ENCODE peak calls at places on chromosomes 1 and 21, in nine cellular contexts. F, A, W, O, C, M, V, S and Z are unnamed samples.

GRCh38 chr21:44455524-44456206 is 355 bp downstream of the LRRC3 start:
- DNase-seq in F (peak; percentile 81), A (peak; percentile 61), W (no peak), O (peak; percentile 78), C (peak; percentile 75), M (peak; percentile 41), V (peak; percentile 83), S (peak; percentile 80), Z (peak; percentile 14)

GRCh38 chr1:32345289-32345827 is 9.3 kb upstream of the MARCKSL1 start:
- DNase-seq in F (no peak), A (no peak), W (no peak), O (no peak), C (no peak), M (no peak), V (no peak), S (no peak), Z (peak; percentile 28)

GRCh38 chr1:29638281-29638680 is 402.0 kb downstream of the PTPRU start:
- DNase-seq in F (no peak), A (no peak), W (no peak), O (peak; percentile 13), C (no peak), M (no peak), V (no peak), S (no peak), Z (no peak)

GRCh38 chr1:184518958-184519357 is 132.1 kb downstream of the C1orf21 start:
- DNase-seq in F (no peak), A (no peak), W (no peak), O (no peak), C (no peak), M (no peak), V (no peak), S (no peak), Z (no peak)

GRCh38 chr1:214623430-214623829 is 20.4 kb downstream of the CENPF start:
- DNase-seq in F (no peak), A (no peak), W (no peak), O (no peak), C (no peak), M (no peak), V (no peak), S (no peak), Z (no peak)

GRCh38 chr1:206725053-206725963 is 40.6 kb downstream of the MAPKAPK2 start:
- DNase-seq in F (no peak), A (no peak), W (no peak), O (peak; percentile 90), C (no peak), M (peak; percentile 57), V (peak; percentile 63), S (no peak), Z (peak; percentile 61)

GRCh38 chr1:96581786-96582185 is 139.8 kb upstream of the PTBP2 start:
- DNase-seq in F (no peak), A (no peak), W (no peak), O (no peak), C (no peak), M (no peak), V (no peak), S (no peak), Z (no peak)

GRCh38 chr1:23567629-23567995 is 8.3 kb upstream of the ID3 start:
- DNase-seq in F (no peak), A (no peak), W (no peak), O (no peak), C (peak; percentile 44), M (no peak), V (peak; percentile 61), S (no peak), Z (no peak)

GRCh38 chr1:234611799-234612351 is 1.9 kb upstream of the IRF2BP2 start:
- DNase-seq in F (peak; percentile 63), A (peak; percentile 38), W (peak; percentile 58), O (peak; percentile 72), C (peak; percentile 66), M (no peak), V (peak; percentile 83), S (no peak), Z (peak; percentile 38)

GRCh38 chr1:4515727-4516289 is 138.6 kb upstream of the AJAP1 start:
- DNase-seq in F (no peak), A (no peak), W (no peak), O (no peak), C (no peak), M (no peak), V (no peak), S (no peak), Z (no peak)

GRCh38 chr1:245278846-245279245 is 124.1 kb downstream of the KIF26B start:
- DNase-seq in F (no peak), A (no peak), W (no peak), O (no peak), C (no peak), M (no peak), V (no peak), S (no peak), Z (no peak)

GRCh38 chr1:245272676-245273075 is 117.9 kb downstream of the KIF26B start:
- DNase-seq in F (no peak), A (no peak), W (no peak), O (no peak), C (no peak), M (no peak), V (no peak), S (no peak), Z (no peak)

GRCh38 chr1:245276426-245276825 is 121.6 kb downstream of the KIF26B start:
- DNase-seq in F (no peak), A (no peak), W (no peak), O (no peak), C (no peak), M (no peak), V (no peak), S (no peak), Z (no peak)

GRCh38 chr1:245279346-245279745 is 124.6 kb downstream of the KIF26B start:
- DNase-seq in F (no peak), A (no peak), W (no peak), O (no peak), C (no peak), M (no peak), V (no peak), S (no peak), Z (no peak)

DNA sequence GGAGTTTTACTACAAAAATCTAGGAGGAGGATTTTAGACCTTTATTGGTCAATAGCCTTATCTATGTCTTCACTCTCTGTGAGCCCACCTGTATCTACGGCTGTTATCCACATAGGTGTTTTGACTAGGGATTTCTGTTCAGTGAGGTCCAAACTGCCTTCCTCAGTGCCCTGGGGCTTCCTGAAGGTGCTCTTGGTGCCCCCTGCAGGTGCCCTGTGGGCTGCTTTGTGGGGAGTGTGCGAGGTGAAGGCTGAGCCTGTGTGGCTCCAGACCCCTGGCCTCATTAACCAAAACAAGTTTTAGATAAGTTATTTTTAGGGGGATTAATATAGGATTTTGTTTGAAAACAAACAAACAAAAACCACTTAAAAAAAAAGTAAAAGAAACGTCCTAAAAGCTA is 122.5 kb downstream of the KIF26B start:
- DNase-seq in F (no peak), A (no peak), W (no peak), O (peak; percentile 83), C (peak; percentile 40), M (no peak), V (no peak), S (no peak), Z (no peak)
- TF ChIP-seq CTCF in F (no peak), A (no peak), W (no peak), O (peak; percentile 86), C (no peak), M (no peak), V (no peak), S (no peak), Z (no peak)

DNA sequence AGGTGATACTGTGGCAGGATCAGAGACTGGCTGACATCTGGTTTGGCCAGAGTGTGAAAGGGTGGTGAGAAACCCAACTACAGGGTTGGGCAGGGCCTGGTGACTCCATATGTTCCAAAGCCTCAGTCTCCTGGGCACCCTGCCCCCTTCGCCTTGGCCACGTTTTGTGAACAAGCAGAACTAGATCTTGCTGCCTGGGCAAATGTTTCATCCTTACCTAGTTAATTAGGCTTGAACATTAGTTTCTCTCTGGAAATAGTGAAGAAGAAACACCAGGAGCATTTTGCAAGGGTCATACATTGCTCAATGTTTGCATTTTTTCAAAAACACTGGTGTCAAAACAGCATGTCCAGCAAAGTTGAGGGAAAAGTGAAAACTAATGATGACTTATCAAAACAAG is 60.5 kb downstream of the MAP3K7CL start:
- DNase-seq in F (no peak), A (no peak), W (peak; percentile 31), O (no peak), C (no peak), M (no peak), V (no peak), S (no peak), Z (no peak)
- H3K4me1 ChIP-seq in F (peaks cover 22% of the 10 kb centered on the region), A (peaks cover 19% of the 10 kb centered on the region), W (peaks cover 7% of the 10 kb centered on the region), O (peaks cover 5% of the 10 kb centered on the region), C (no peaks in the 10 kb centered on the region), M (peaks cover 66% of the 10 kb centered on the region), V (peaks cover 31% of the 10 kb centered on the region), S (peaks cover 14% of the 10 kb centered on the region), Z (peaks cover 2% of the 10 kb centered on the region)

DNA sequence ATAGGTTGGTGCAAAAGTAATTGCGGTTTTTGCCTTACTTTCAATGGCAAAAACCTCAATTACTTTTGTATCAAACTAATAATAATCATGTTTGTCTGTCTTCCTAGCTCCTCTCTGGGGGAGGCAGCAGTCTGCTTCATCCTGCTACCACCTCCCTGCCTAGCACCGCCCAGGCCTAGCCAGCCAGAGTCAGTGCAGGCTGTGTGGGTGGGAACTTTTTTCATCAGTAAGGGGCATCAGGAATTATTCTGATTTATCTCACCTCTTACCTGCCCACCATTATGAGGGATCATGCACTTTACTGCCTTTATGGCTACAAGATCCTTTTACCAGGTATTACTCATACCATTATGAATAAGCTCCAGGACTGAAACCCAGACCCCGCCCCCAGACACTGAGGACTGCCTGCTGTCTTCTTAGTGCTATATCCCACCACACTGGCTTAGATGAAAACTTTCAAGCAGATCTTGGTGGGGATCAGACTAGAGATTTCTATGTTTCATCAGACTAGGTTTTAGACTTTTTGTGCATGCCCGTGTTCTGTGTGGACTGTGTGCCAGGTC is 116.4 kb downstream of the PBX1 start:
- DNase-seq in F (no peak), A (no peak), W (no peak), O (no peak), C (no peak), M (no peak), V (no peak), S (no peak), Z (no peak)
- TF ChIP-seq CTCF in F (no peak), A (no peak), W (no peak), O (no peak), C (no peak), M (no peak), V (no peak), S (no peak), Z (no peak)

GRCh38 chr1:40265298-40265697 is 7.3 kb downstream of the ZMPSTE24 start:
- DNase-seq in F (no peak), A (no peak), W (no peak), O (no peak), C (no peak), M (no peak), V (no peak), S (no peak), Z (no peak)
- H3K4me1 ChIP-seq in F (peaks cover 15% of the 10 kb centered on the region), A (peaks cover 86% of the 10 kb centered on the region), W (peaks cover 36% of the 10 kb centered on the region), O (no peaks in the 10 kb centered on the region), C (no peaks in the 10 kb centered on the region), M (no peaks in the 10 kb centered on the region), V (peaks cover 66% of the 10 kb centered on the region), S (peaks cover 59% of the 10 kb centered on the region), Z (peaks cover 3% of the 10 kb centered on the region)

DNA sequence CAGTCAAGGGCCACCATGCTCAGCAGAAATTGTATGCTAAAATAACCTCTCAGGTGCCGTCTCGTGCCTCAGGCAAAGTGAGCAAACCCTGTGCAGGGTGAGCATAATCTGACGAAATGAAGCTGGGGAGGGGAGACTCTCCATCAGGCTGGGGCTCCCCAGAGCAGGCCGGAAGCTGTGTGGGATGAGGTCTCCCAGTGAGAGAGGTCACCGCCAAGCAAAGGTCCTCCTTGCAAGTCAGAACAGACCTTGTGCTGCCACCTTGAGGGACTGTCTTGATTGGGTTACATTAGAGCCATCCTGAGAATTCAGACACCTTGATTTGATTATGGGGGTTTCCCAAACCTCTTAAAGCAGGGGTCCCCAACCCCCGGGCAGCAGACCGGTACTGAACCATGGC is 64.2 kb downstream of the ZNF684 start:
- DNase-seq in F (no peak), A (no peak), W (no peak), O (no peak), C (no peak), M (no peak), V (no peak), S (no peak), Z (no peak)
- TF ChIP-seq CTCF in F (no peak), A (no peak), W (no peak), O (no peak), C (no peak), M (no peak), V (no peak), S (no peak), Z (no peak)